ENCODE peak calls at places on chromosomes 1 and 21, in nine cellular contexts. D is GM12865, T is progenitor cell of endocrine pancreas, E is gastrocnemius medialis, U is A549, C is B cell, S is cardiac fibroblast, K is Peyer's patch, L is activated B cell treated with CpG ODN at 0.5 μM for 24 hours. R is an unnamed sample.
A peak's percentile ranks its signal among the peaks of the same experiment; 100 is the strongest.

GRCh38 chr1:9927259-9927658 is 15.9 kb downstream of the LZIC start:
- DNase-seq in T (no peak), E (no peak), L (no peak), K (no peak), S (no peak), U (no peak), C (no peak), D (peak; percentile 47), R (no peak)

GRCh38 chr1:42756956-42757891 is 9.6 kb downstream of the P3H1 start:
- DNase-seq in K (no peak), L (no peak), E (no peak), D (peak; percentile 71), C (no peak), S (peak; percentile 73), U (peak; percentile 70), T (no peak), R (no peak)

GRCh38 chr21:28865488-28866186 is 127.0 kb downstream of the LTN1 start:
- DNase-seq in L (no peak), K (no peak), S (no peak), E (no peak), T (no peak), D (no peak), U (no peak), C (no peak), R (no peak)

GRCh38 chr1:54989968-54990810 is 8.5 kb upstream of the BSND start:
- DNase-seq in L (no peak), K (no peak), T (no peak), D (no peak), U (no peak), S (peak; percentile 68), C (no peak), E (no peak), R (no peak)

GRCh38 chr1:56958526-56958925 is 7.3 kb downstream of the C8B start:
- DNase-seq in U (no peak), E (no peak), K (peak; percentile 54), D (no peak), C (no peak), L (no peak), S (peak; percentile 15), T (no peak), R (no peak)

GRCh38 chr1:5597991-5598823 is 394.0 kb downstream of the NPHP4 start:
- DNase-seq in C (no peak), K (no peak), S (no peak), T (no peak), D (no peak), L (no peak), E (no peak), U (peak; percentile 14), R (no peak)

GRCh38 chr21:26423506-26423905 is 149.6 kb downstream of the CYYR1 start:
- DNase-seq in L (no peak), U (no peak), E (no peak), K (no peak), C (no peak), D (no peak), T (no peak), S (no peak), R (no peak)

GRCh38 chr1:101148987-101149386 is 87.8 kb upstream of the S1PR1 start:
- DNase-seq in U (no peak), D (no peak), T (no peak), L (no peak), K (no peak), C (no peak), S (peak; percentile 50), E (no peak), R (no peak)

GRCh38 chr21:16535100-16535418 is 805.3 kb downstream of the USP25 start:
- DNase-seq in U (peak; percentile 82), T (no peak), L (no peak), E (peak; percentile 77), S (peak; percentile 96), C (no peak), D (no peak), K (no peak), R (no peak)

GRCh38 chr1:208997726-208998312 is 585.7 kb upstream of the CAMK1G start:
- DNase-seq in E (no peak), L (no peak), D (peak; percentile 7), T (no peak), C (no peak), U (peak; percentile 6), S (peak; percentile 62), K (no peak), R (no peak)

GRCh38 chr21:27759820-27760219 is 792.9 kb upstream of the ADAMTS5 start:
- DNase-seq in T (no peak), S (no peak), K (no peak), L (no peak), E (no peak), D (no peak), C (no peak), U (no peak), R (no peak)

GRCh38 chr21:27764056-27764455 is 797.2 kb upstream of the ADAMTS5 start:
- DNase-seq in S (no peak), K (no peak), T (no peak), C (no peak), U (no peak), D (no peak), L (no peak), E (no peak), R (no peak)

GRCh38 chr21:27756191-27756590 is 789.3 kb upstream of the ADAMTS5 start:
- DNase-seq in S (no peak), U (no peak), E (no peak), T (no peak), L (no peak), C (no peak), D (no peak), K (no peak), R (no peak)

GRCh38 chr21:27761623-27762022 is 794.7 kb upstream of the ADAMTS5 start:
- DNase-seq in D (no peak), T (no peak), C (no peak), U (no peak), K (no peak), S (no peak), L (no peak), E (no peak), R (no peak)

DNA sequence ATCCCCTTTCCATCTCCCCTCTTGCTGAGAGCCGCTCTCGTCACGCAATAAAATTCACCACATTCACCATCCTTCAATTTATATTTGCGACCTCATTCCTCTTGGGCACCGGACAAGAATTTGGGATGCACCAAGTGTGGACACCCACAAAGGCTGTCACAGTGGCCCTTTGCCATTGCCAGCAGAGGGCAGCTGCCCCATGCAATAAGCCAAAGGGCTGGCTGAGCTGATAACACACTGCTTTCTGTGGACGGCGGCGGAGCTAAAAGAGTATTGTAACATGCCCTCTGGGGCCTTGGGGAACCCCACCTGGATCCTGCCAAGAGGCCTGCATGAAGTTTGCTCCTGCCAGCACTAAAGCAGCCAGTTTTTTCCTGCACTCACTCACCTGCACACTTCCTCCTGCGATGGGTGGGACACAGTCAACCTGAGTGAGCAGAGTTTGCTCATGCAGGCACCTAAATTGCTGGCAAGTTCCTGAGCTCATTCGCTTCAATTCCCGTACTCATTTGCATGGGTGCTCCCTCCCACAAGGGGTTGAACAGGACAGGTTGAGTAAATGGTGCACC is 792.3 kb upstream of the ADAMTS5 start:
- DNase-seq in K (peak; percentile 58), U (no peak), C (no peak), S (no peak), E (no peak), T (no peak), L (no peak), D (peak; percentile 22), R (peak; percentile 9)
- TF ChIP-seq CTCF in K (peak; percentile 41), U (no peak), C (no peak), S (peak; percentile 58), E (no peak), T (peak; percentile 50), L (no peak), D (peak; percentile 35), R (no peak)

GRCh38 chr1:149844096-149844495 is 55.3 kb upstream of the BOLA1 start:
- DNase-seq in D (peak; percentile 54), U (peak; percentile 55), E (no peak), L (no peak), K (no peak), T (no peak), S (no peak), C (no peak), R (no peak)

GRCh38 chr1:149846600-149847466 is 52.5 kb upstream of the BOLA1 start:
- DNase-seq in K (no peak), C (no peak), S (no peak), E (no peak), T (no peak), D (no peak), L (no peak), U (no peak), R (no peak)

GRCh38 chr1:149844650-149845255 is 54.6 kb upstream of the BOLA1 start:
- DNase-seq in D (no peak), U (no peak), E (no peak), C (no peak), T (no peak), K (no peak), S (no peak), L (no peak), R (no peak)

GRCh38 chr1:149845416-149845815 is 54.0 kb upstream of the BOLA1 start:
- DNase-seq in D (peak; percentile 50), K (no peak), U (no peak), T (no peak), C (no peak), E (no peak), L (no peak), S (no peak), R (no peak)

GRCh38 chr1:149846042-149846441 is 53.3 kb upstream of the BOLA1 start:
- DNase-seq in T (no peak), S (no peak), E (no peak), C (no peak), L (no peak), D (peak; percentile 23), K (no peak), U (no peak), R (no peak)
- TF ChIP-seq CTCF in T (no peak), S (no peak), E (no peak), C (no peak), L (no peak), D (no peak), K (no peak), U (no peak), R (no peak)

DNA sequence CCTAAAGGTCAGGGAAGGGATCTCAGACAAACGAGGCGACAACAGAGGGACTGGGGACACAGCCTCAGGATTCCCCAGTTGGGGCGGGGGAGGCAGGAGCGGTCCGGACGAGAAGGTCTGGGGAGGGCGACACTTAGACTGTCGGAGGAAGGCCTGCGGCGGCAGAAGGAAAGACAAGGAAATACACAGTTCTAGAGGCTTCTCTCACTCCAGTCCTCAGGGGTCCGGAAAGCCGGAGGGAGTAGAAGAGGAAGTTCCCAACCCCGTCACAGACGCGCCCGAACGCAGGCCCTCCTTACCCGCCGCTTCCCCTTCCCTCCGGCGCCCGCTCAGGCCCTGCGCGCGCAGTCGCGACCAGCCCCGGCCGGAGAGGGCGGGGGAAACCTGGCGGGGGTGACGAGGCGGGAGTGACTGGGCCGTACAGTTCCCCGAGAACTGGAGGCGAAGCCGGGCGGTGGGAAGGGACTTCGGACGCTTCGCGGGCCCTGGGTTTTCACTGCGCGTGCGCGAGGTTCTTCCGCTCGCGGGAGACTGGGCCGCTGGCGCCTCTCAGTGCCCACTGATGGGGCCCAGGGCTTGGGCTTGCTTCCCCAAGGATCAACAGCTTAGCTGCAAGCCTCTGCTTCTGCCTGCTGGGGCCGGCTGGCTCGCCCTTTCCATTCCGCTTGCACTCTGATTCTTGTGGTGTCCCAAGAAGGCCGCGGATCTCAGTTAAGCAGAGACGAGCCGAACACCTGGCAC is at the start of gene IPP:
- DNase-seq in T (peak; percentile 95), S (peak; percentile 99), E (peak; percentile 95), U (peak; percentile 95), C (peak; percentile 97), K (peak; percentile 98), L (peak; percentile 96), D (peak; percentile 99), R (peak; percentile 97)
- TF ChIP-seq CTCF in T (no peak), S (peak; percentile 15), E (no peak), U (no peak), C (no peak), K (peak; percentile 31), L (no peak), D (no peak), R (no peak)

GRCh38 chr21:43623588-43623987 is 35.7 kb downstream of the HSF2BP start:
- DNase-seq in K (no peak), C (no peak), L (no peak), S (no peak), U (no peak), E (no peak), T (no peak), D (no peak), R (no peak)
- TF ChIP-seq CTCF in K (no peak), C (no peak), L (no peak), S (no peak), U (no peak), E (no peak), T (no peak), D (no peak), R (no peak)

R was measured in endothelial cell.